ENCODE peak calls at places on chromosomes 5 and 9, in eight cellular contexts. M is stomach, Z is coronary artery, I is epithelial cell of proximal tubule, E is HL-60, P is ovary, F is BE2C, L is chondrocyte. X is an unnamed sample.

GRCh38 chr5:111627862-111628261 is 115.5 kb upstream of the STARD4 start:
- DNase-seq in M (no peak), Z (no peak), I (no peak), E (no peak), P (no peak), F (no peak), L (no peak), X (peak)

GRCh38 chr5:108989761-108990392 is 242.2 kb downstream of the FER start:
- DNase-seq in M (no peak), Z (no peak), I (no peak), E (no peak), P (no peak), F (no peak), L (no peak), X (no peak)

GRCh38 chr5:146169076-146169475 is 13.4 kb downstream of the LARS1 start:
- DNase-seq in M (no peak), Z (no peak), I (no peak), E (no peak), P (no peak), F (no peak), L (no peak), X (no peak)

GRCh38 chr5:130331332-130331731 is 427.1 kb downstream of the CHSY3 start:
- DNase-seq in M (no peak), Z (no peak), I (no peak), E (no peak), P (no peak), F (no peak), L (no peak), X (no peak)

GRCh38 chr9:79652598-79652997 is 80.8 kb downstream of the TLE4 start:
- DNase-seq in M (no peak), Z (no peak), I (no peak), E (no peak), P (no peak), F (no peak), L (no peak), X (no peak)

GRCh38 chr9:114110180-114110579 is 11.1 kb upstream of the KIF12 start:
- DNase-seq in M (no peak), Z (no peak), I (peak), E (no peak), P (no peak), F (no peak), L (no peak), X (no peak)

GRCh38 chr9:77648458-77649108 is 461 bp upstream of the GNA14 start:
- DNase-seq in M (peak), Z (no peak), I (no peak), E (no peak), P (peak), F (no peak), L (no peak), X (peak)

GRCh38 chr5:41433552-41434181 is 76.7 kb downstream of the PLCXD3 start:
- DNase-seq in M (no peak), Z (no peak), I (no peak), E (no peak), P (no peak), F (peak), L (no peak), X (no peak)

GRCh38 chr9:33081128-33081851 is 4.8 kb upstream of the SMU1 start:
- DNase-seq in M (peak), Z (no peak), I (peak), E (peak), P (peak), F (peak), L (no peak), X (peak)

GRCh38 chr5:114467729-114468128 is 105.9 kb downstream of the KCNN2 start:
- DNase-seq in M (no peak), Z (no peak), I (no peak), E (no peak), P (no peak), F (no peak), L (no peak), X (no peak)

GRCh38 chr9:69798737-69799136 is 21.9 kb upstream of the CFAP95 start:
- DNase-seq in M (no peak), Z (no peak), I (no peak), E (no peak), P (no peak), F (no peak), L (no peak), X (no peak)

GRCh38 chr9:130933114-130934046 is 5.7 kb downstream of the FIBCD1 start:
- DNase-seq in M (no peak), Z (no peak), I (no peak), E (no peak), P (no peak), F (peak), L (no peak), X (no peak)

GRCh38 chr5:73357576-73357975 is 91.0 kb downstream of the FOXD1 start:
- DNase-seq in M (no peak), Z (no peak), I (no peak), E (no peak), P (no peak), F (no peak), L (no peak), X (no peak)

GRCh38 chr9:137237759-137238726 is 3.0 kb upstream of the TUBB4B start:
- DNase-seq in M (no peak), Z (no peak), I (no peak), E (no peak), P (no peak), F (no peak), L (no peak), X (no peak)

GRCh38 chr9:8600914-8601680 is 801.5 kb upstream of the DMAC1 start:
- DNase-seq in M (no peak), Z (no peak), I (peak), E (no peak), P (no peak), F (no peak), L (no peak), X (no peak)

GRCh38 chr5:74622944-74623343 is 17.6 kb downstream of the ENC1 start:
- DNase-seq in M (no peak), Z (no peak), I (no peak), E (no peak), P (no peak), F (no peak), L (no peak), X (no peak)

GRCh38 chr5:102229685-102230084 is 66.4 kb downstream of the SLCO4C1 start:
- DNase-seq in M (no peak), Z (no peak), I (no peak), E (no peak), P (no peak), F (no peak), L (no peak), X (no peak)

GRCh38 chr9:121736964-121737462 is 85.6 kb downstream of the DAB2IP start:
- DNase-seq in M (peak), Z (no peak), I (no peak), E (no peak), P (peak), F (no peak), L (no peak), X (no peak)

GRCh38 chr9:591292-591691 is 250.2 kb upstream of the DMRT1 start:
- DNase-seq in M (peak), Z (no peak), I (no peak), E (no peak), P (no peak), F (no peak), L (no peak), X (no peak)

GRCh38 chr5:82349651-82350050 is 71.5 kb upstream of the RPS23 start:
- DNase-seq in M (no peak), Z (no peak), I (no peak), E (no peak), P (no peak), F (peak), L (no peak), X (peak)
- TF ChIP-seq CTCF in M (no peak), Z (no peak), I (peak), E (no peak), P (no peak), F (peak), L (peak), X (peak)

DNA sequence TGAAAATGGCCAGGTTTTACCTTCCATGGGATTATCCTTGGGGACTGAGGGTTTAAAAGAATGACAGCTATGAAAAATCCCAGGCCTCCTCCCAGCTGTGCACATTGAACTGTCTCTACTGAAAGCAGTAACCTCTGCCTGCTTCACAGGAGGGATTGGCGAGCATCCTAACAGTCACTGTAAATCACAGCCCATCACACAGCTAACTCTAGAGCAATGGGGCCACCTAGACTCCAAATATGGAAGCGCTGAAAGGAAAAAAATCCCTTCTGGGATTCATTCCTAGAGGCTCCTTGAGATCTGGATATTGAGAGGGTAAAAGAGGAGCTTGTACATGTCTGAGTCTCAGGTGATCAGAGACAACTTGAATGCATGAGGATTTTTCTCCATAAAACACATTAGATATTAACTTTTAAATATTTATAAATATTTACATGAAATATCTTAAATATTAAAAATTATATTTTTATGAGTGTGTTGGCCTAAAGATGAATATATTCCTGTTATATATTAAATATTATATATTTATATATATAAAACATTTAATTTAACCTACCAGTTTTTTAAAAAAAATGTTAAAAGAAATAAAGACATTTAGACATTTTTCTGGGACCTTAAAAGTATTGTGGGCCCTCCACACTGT is 133.8 kb upstream of the SLC24A2 start:
- DNase-seq in M (no peak), Z (no peak), I (no peak), E (no peak), P (peak), F (peak), L (no peak), X (no peak)
- TF ChIP-seq CTCF in M (no peak), Z (no peak), I (peak), E (no peak), P (no peak), F (peak), L (peak), X (no peak)

GRCh38 chr5:79704553-79704952 is 14.9 kb downstream of the CMYA5 start:
- DNase-seq in M (no peak), Z (no peak), I (no peak), E (no peak), P (no peak), F (no peak), L (no peak), X (no peak)

GRCh38 chr5:79699766-79700400 is 10.2 kb downstream of the CMYA5 start:
- DNase-seq in M (no peak), Z (no peak), I (no peak), E (no peak), P (no peak), F (no peak), L (no peak), X (no peak)

GRCh38 chr5:79705632-79706031 is 16.0 kb downstream of the CMYA5 start:
- DNase-seq in M (no peak), Z (no peak), I (no peak), E (no peak), P (no peak), F (no peak), L (no peak), X (no peak)

GRCh38 chr5:79703381-79703645 is 13.7 kb downstream of the CMYA5 start:
- DNase-seq in M (no peak), Z (no peak), I (no peak), E (no peak), P (no peak), F (no peak), L (no peak), X (no peak)

DNA sequence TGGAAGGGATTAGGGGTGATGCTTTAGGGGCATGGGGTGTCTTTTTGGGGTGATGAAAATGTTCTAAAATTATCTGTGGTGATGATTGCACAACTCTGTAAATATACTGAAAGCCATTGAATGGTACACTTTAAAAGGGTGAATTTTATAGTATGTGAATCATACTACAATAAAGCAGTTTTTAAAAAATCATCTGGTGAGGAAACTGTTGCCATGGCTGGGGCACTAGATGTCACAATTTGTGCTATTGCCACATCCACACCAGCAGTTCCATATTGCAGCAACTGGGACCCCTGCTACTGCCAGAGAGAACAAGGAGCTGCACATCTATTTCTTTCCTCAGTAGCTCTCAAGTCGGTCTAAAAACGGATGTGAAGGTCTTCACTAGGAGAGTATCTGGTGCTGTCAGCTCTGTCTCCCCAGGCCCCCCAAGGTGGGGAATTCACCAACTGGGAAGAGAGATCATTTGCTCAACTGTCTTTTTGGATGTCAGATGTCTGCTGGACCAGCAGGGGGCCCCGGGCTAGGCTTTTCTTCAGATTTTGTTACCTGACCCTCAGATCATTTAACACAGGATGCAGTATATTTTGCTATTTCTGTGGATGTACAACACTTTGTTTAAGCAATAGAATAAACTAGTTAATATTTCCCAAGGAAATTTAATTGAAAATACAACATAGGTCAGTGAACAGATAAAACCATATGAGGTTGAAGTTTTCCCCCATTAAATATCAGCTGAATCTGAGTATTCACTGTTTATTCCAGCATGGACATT is 13.2 kb downstream of the CMYA5 start:
- DNase-seq in M (no peak), Z (no peak), I (no peak), E (peak), P (no peak), F (peak), L (no peak), X (peak)
- TF ChIP-seq CTCF in M (peak), Z (no peak), I (peak), E (peak), P (no peak), F (peak), L (peak), X (peak)

DNA sequence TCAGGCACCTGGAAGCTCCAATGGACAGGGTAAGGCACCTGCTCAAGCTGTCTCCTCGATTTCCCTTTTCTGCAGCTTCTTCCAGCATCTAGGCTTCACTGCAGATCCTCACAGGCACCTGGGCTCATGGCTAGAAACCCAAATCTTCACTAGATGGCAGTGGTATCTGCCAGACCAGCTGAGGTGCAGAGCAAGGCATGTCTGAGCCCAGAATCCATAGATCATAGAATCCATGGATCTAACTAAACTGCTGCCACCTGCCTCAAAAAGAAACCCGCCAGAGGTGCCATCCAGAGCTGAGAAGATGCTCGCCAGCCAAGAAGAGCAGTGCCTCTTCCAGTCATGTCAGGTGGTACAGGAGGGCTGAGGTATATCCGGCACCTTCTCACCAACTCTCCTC is 6.9 kb downstream of the SHC3 start:
- DNase-seq in M (no peak), Z (no peak), I (no peak), E (no peak), P (no peak), F (no peak), L (no peak), X (no peak)
- TF ChIP-seq CTCF in M (no peak), Z (no peak), I (peak), E (no peak), P (no peak), F (peak), L (peak), X (no peak)

DNA sequence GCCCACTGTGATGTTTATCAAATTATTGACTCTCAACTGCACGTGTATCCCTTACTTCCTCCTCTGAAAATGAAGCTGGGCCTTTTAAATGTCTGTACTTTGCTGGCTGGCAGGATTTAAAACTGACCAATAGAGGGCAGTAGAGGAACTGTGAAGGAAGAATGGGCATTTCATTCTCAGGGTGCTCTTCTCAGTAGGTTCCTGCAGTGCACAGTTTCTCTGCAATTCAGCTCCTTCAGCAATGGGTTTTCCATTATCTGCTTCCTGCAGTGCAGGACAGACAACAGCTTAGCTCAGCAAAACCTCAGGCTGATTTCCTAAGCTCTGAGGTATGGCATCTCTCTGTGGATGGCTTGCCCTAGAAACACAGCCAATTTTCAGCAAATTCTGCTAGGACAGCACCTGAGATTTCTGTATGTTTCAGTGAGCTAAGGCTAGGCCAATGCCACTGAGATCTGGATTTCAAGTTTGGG is 298.4 kb upstream of the PRDM9 start:
- DNase-seq in M (no peak), Z (no peak), I (peak), E (peak), P (no peak), F (peak), L (no peak), X (peak)
- TF ChIP-seq CTCF in M (peak), Z (peak), I (peak), E (peak), P (no peak), F (peak), L (peak), X (peak)

DNA sequence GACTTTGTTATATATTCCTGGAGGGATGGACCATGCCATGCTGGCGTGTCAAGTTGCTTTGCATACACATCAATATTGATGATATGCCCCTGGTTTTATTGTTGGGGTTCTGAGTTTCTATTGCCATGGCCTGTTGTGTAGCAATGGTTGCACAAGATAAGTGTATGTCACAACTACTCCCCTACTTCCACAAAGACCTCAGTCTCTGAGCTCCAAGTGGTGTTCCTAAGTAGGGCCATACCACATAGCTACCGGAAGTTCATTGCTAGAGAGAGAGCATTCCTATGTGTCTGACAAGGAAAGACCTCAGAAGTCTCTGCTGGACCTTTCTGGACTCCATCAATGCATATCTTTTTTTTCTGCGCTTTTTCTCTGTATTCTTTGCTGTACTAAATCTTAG is 19.7 kb downstream of the TXNDC8 start:
- DNase-seq in M (no peak), Z (no peak), I (no peak), E (peak), P (no peak), F (no peak), L (no peak), X (no peak)
- TF ChIP-seq CTCF in M (no peak), Z (no peak), I (no peak), E (no peak), P (no peak), F (no peak), L (no peak), X (no peak)

DNA sequence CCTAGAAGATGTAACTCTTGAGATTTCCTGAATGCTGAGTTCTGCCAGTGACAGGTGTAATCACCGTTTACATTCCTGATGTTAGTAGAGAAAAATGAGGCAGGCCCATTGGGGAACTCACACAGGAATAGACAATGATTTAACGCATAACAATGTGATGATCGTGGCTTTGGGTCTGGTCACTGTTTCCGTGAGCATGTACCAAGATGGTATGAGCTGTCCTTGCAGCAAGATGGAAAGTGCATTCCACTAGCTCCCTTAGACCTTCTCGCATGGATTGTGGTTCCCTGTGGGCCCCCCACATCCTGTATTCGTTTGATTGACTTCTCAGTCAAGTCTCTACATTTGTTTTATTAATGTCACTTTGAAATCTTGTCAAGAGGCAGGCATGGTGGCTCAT is 124.0 kb upstream of the DAP start:
- DNase-seq in M (no peak), Z (no peak), I (peak), E (no peak), P (no peak), F (no peak), L (no peak), X (peak)
- TF ChIP-seq CTCF in M (no peak), Z (no peak), I (no peak), E (no peak), P (no peak), F (no peak), L (no peak), X (no peak)

GRCh38 chr9:3467593-3468219 is 58.1 kb downstream of the RFX3 start:
- DNase-seq in M (peak), Z (no peak), I (peak), E (peak), P (peak), F (peak), L (no peak), X (peak)
- TF ChIP-seq CTCF in M (peak), Z (peak), I (peak), E (peak), P (no peak), F (peak), L (peak), X (peak)

GRCh38 chr9:89374176-89374575 is 55.9 kb downstream of the SECISBP2 start:
- DNase-seq in M (no peak), Z (no peak), I (no peak), E (no peak), P (no peak), F (no peak), L (no peak), X (no peak)

GRCh38 chr9:89376741-89377140 is 58.4 kb downstream of the SECISBP2 start:
- DNase-seq in M (no peak), Z (no peak), I (no peak), E (no peak), P (no peak), F (no peak), L (no peak), X (no peak)

GRCh38 chr9:89376286-89376685 is 58.0 kb downstream of the SECISBP2 start:
- DNase-seq in M (no peak), Z (no peak), I (no peak), E (no peak), P (no peak), F (no peak), L (no peak), X (no peak)

GRCh38 chr9:89377411-89377810 is 59.1 kb downstream of the SECISBP2 start:
- DNase-seq in M (no peak), Z (no peak), I (no peak), E (no peak), P (no peak), F (no peak), L (no peak), X (no peak)

GRCh38 chr9:89375181-89375760 is 57.0 kb downstream of the SECISBP2 start:
- DNase-seq in M (no peak), Z (no peak), I (no peak), E (no peak), P (no peak), F (peak), L (no peak), X (peak)
- TF ChIP-seq CTCF in M (no peak), Z (no peak), I (peak), E (no peak), P (no peak), F (peak), L (peak), X (no peak)

DNA sequence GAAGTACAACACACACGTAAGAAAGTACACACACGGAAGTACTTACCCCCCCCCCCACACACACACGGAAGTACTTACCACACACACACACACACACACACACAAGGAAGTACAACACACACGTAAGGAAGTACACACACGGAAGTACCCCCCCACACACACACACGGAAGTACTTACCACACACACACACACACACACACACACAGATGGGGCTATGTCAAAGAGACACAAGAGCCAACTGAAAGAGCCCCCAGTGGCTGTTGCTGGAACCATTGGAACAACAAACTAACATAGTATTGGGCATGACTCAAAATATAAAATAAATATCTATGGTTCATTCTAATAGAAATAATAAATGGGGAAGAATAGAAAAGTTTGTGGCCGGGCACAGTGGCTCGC is 4.9 kb upstream of the MAPK9 start:
- DNase-seq in M (no peak), Z (no peak), I (no peak), E (no peak), P (no peak), F (no peak), L (no peak), X (no peak)
- TF ChIP-seq CTCF in M (no peak), Z (no peak), I (no peak), E (no peak), P (no peak), F (peak), L (no peak), X (no peak)

X was measured in activated CD8-positive, alpha-beta T cell treated with anti-CD3 and anti-CD28 coated beads for 36 hours.